ENCODE peak calls at places on chromosomes 4 and X, in nine cellular contexts. One of them, this sample, is unnamed.

GRCh38 chr4:188015025-188015778 is 19.6 kb downstream of the ZFP42 start:
- DNase-seq in ascending aorta: no peak
- DNase-seq in cardiac muscle cell: no peak
- DNase-seq in astrocyte of the spinal cord: no peak
- DNase-seq in lower lobe of right lung: no peak
- DNase-seq in psoas muscle: no peak
- DNase-seq in activated B cell treated with CpG ODN at 0.5 μM for 24 hours: no peak
- DNase-seq in stomach: no peak
- DNase-seq in mesothelial cell of epicardium: no peak
- DNase-seq in this sample: no peak

GRCh38 chr4:7630559-7631287 is 196.0 kb upstream of the PSAPL1 start:
- DNase-seq in ascending aorta: no peak
- DNase-seq in psoas muscle: peak; percentile 83
- DNase-seq in astrocyte of the spinal cord: peak; percentile 91
- DNase-seq in mesothelial cell of epicardium: no peak
- DNase-seq in activated B cell treated with CpG ODN at 0.5 μM for 24 hours: no peak
- DNase-seq in stomach: no peak
- DNase-seq in cardiac muscle cell: no peak
- DNase-seq in lower lobe of right lung: peak; percentile 50
- DNase-seq in this sample: peak; percentile 33

GRCh38 chr4:101649790-101650450 is 140.6 kb upstream of the BANK1 start:
- DNase-seq in cardiac muscle cell: peak; percentile 2
- DNase-seq in astrocyte of the spinal cord: no peak
- DNase-seq in stomach: no peak
- DNase-seq in mesothelial cell of epicardium: no peak
- DNase-seq in lower lobe of right lung: no peak
- DNase-seq in psoas muscle: no peak
- DNase-seq in ascending aorta: no peak
- DNase-seq in activated B cell treated with CpG ODN at 0.5 μM for 24 hours: no peak
- DNase-seq in this sample: no peak

GRCh38 chr4:6907658-6908191 is 1.9 kb upstream of the TBC1D14 start:
- DNase-seq in activated B cell treated with CpG ODN at 0.5 μM for 24 hours: no peak
- DNase-seq in lower lobe of right lung: peak; percentile 77
- DNase-seq in stomach: peak; percentile 73
- DNase-seq in astrocyte of the spinal cord: no peak
- DNase-seq in mesothelial cell of epicardium: no peak
- DNase-seq in ascending aorta: no peak
- DNase-seq in psoas muscle: no peak
- DNase-seq in cardiac muscle cell: peak; percentile 59
- DNase-seq in this sample: no peak

GRCh38 chr4:53497446-53498069 is 93.7 kb downstream of the LNX1 start:
- DNase-seq in mesothelial cell of epicardium: no peak
- DNase-seq in psoas muscle: peak; percentile 62
- DNase-seq in lower lobe of right lung: no peak
- DNase-seq in ascending aorta: peak; percentile 66
- DNase-seq in astrocyte of the spinal cord: peak; percentile 44
- DNase-seq in cardiac muscle cell: no peak
- DNase-seq in activated B cell treated with CpG ODN at 0.5 μM for 24 hours: no peak
- DNase-seq in stomach: no peak
- DNase-seq in this sample: no peak

GRCh38 chr4:112381996-112382692 is 85.0 kb downstream of the ALPK1 start:
- DNase-seq in psoas muscle: no peak
- DNase-seq in cardiac muscle cell: no peak
- DNase-seq in lower lobe of right lung: no peak
- DNase-seq in ascending aorta: no peak
- DNase-seq in stomach: no peak
- DNase-seq in mesothelial cell of epicardium: no peak
- DNase-seq in astrocyte of the spinal cord: no peak
- DNase-seq in activated B cell treated with CpG ODN at 0.5 μM for 24 hours: no peak
- DNase-seq in this sample: no peak

GRCh38 chr4:10684631-10685030 is at the start of gene CLNK:
- DNase-seq in lower lobe of right lung: no peak
- DNase-seq in psoas muscle: no peak
- DNase-seq in ascending aorta: no peak
- DNase-seq in cardiac muscle cell: no peak
- DNase-seq in mesothelial cell of epicardium: no peak
- DNase-seq in astrocyte of the spinal cord: no peak
- DNase-seq in activated B cell treated with CpG ODN at 0.5 μM for 24 hours: no peak
- DNase-seq in stomach: no peak
- DNase-seq in this sample: no peak

GRCh38 chr4:35087216-35087615 is 1157.1 kb downstream of the ARAP2 start:
- DNase-seq in psoas muscle: no peak
- DNase-seq in ascending aorta: no peak
- DNase-seq in astrocyte of the spinal cord: no peak
- DNase-seq in activated B cell treated with CpG ODN at 0.5 μM for 24 hours: no peak
- DNase-seq in mesothelial cell of epicardium: no peak
- DNase-seq in stomach: no peak
- DNase-seq in lower lobe of right lung: no peak
- DNase-seq in cardiac muscle cell: no peak
- DNase-seq in this sample: no peak

GRCh38 chrX:39826813-39827543 is 270.8 kb downstream of the BCOR start:
- DNase-seq in cardiac muscle cell: no peak
- DNase-seq in mesothelial cell of epicardium: no peak
- DNase-seq in lower lobe of right lung: no peak
- DNase-seq in ascending aorta: no peak
- DNase-seq in astrocyte of the spinal cord: no peak
- DNase-seq in stomach: no peak
- DNase-seq in psoas muscle: peak; percentile 34
- DNase-seq in activated B cell treated with CpG ODN at 0.5 μM for 24 hours: no peak
- DNase-seq in this sample: no peak

GRCh38 chrX:103716967-103717366 is 6.3 kb downstream of the TMEM31 start:
- DNase-seq in ascending aorta: no peak
- DNase-seq in lower lobe of right lung: no peak
- DNase-seq in cardiac muscle cell: no peak
- DNase-seq in psoas muscle: no peak
- DNase-seq in astrocyte of the spinal cord: peak; percentile 77
- DNase-seq in activated B cell treated with CpG ODN at 0.5 μM for 24 hours: no peak
- DNase-seq in mesothelial cell of epicardium: no peak
- DNase-seq in stomach: no peak
- DNase-seq in this sample: no peak

GRCh38 chr4:93469560-93469959 is 359.0 kb upstream of the ATOH1 start:
- DNase-seq in cardiac muscle cell: no peak
- DNase-seq in ascending aorta: no peak
- DNase-seq in activated B cell treated with CpG ODN at 0.5 μM for 24 hours: no peak
- DNase-seq in astrocyte of the spinal cord: no peak
- DNase-seq in mesothelial cell of epicardium: no peak
- DNase-seq in stomach: no peak
- DNase-seq in psoas muscle: no peak
- DNase-seq in lower lobe of right lung: no peak
- DNase-seq in this sample: no peak

GRCh38 chr4:93466440-93466839 is 362.1 kb upstream of the ATOH1 start:
- DNase-seq in psoas muscle: no peak
- DNase-seq in cardiac muscle cell: peak; percentile 26
- DNase-seq in lower lobe of right lung: no peak
- DNase-seq in stomach: no peak
- DNase-seq in activated B cell treated with CpG ODN at 0.5 μM for 24 hours: no peak
- DNase-seq in astrocyte of the spinal cord: no peak
- DNase-seq in mesothelial cell of epicardium: no peak
- DNase-seq in ascending aorta: no peak
- DNase-seq in this sample: no peak

GRCh38 chr4:93467484-93468155 is 360.9 kb upstream of the ATOH1 start:
- DNase-seq in stomach: no peak
- DNase-seq in ascending aorta: no peak
- DNase-seq in astrocyte of the spinal cord: no peak
- DNase-seq in activated B cell treated with CpG ODN at 0.5 μM for 24 hours: no peak
- DNase-seq in lower lobe of right lung: no peak
- DNase-seq in mesothelial cell of epicardium: no peak
- DNase-seq in cardiac muscle cell: peak; percentile 33
- DNase-seq in psoas muscle: no peak
- DNase-seq in this sample: no peak
- TF ChIP-seq CTCF in stomach: no peak
- TF ChIP-seq CTCF in ascending aorta: no peak
- TF ChIP-seq CTCF in astrocyte of the spinal cord: no peak
- TF ChIP-seq CTCF in activated B cell treated with CpG ODN at 0.5 μM for 24 hours: no peak
- TF ChIP-seq CTCF in lower lobe of right lung: no peak
- TF ChIP-seq CTCF in mesothelial cell of epicardium: no peak
- TF ChIP-seq CTCF in cardiac muscle cell: no peak
- TF ChIP-seq CTCF in psoas muscle: no peak
- TF ChIP-seq CTCF in this sample: no peak

GRCh38 chr4:25818293-25819240 is 44.2 kb downstream of the SEL1L3 start:
- DNase-seq in activated B cell treated with CpG ODN at 0.5 μM for 24 hours: no peak
- DNase-seq in mesothelial cell of epicardium: no peak
- DNase-seq in cardiac muscle cell: no peak
- DNase-seq in stomach: no peak
- DNase-seq in astrocyte of the spinal cord: no peak
- DNase-seq in ascending aorta: no peak
- DNase-seq in psoas muscle: no peak
- DNase-seq in lower lobe of right lung: no peak
- DNase-seq in this sample: no peak
- TF ChIP-seq CTCF in activated B cell treated with CpG ODN at 0.5 μM for 24 hours: no peak
- TF ChIP-seq CTCF in mesothelial cell of epicardium: no peak
- TF ChIP-seq CTCF in cardiac muscle cell: no peak
- TF ChIP-seq CTCF in stomach: no peak
- TF ChIP-seq CTCF in astrocyte of the spinal cord: no peak
- TF ChIP-seq CTCF in ascending aorta: no peak
- TF ChIP-seq CTCF in psoas muscle: no peak
- TF ChIP-seq CTCF in lower lobe of right lung: no peak
- TF ChIP-seq CTCF in this sample: no peak

DNA sequence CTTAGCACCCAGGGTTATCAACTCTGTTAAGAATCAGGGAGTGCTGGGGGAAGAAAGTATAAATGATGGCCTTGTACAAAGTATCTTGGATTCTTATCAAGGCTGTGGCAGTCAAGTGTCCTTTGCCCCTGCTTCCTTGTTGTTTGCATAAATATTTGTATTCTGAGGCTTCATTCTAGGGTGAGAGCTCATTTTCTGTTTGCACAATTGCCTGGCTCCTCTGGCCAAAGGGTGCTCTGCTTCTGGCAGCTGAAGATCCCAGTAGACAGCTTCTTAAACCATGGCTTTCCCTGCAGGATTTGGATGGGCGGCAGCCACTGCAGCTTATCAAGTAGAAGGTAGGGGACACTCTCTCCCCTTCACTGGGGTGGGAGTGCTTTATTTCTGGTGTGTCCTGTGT is at the start of gene GBA3:
- DNase-seq in mesothelial cell of epicardium: no peak
- DNase-seq in astrocyte of the spinal cord: no peak
- DNase-seq in lower lobe of right lung: no peak
- DNase-seq in cardiac muscle cell: no peak
- DNase-seq in activated B cell treated with CpG ODN at 0.5 μM for 24 hours: no peak
- DNase-seq in ascending aorta: no peak
- DNase-seq in stomach: no peak
- DNase-seq in psoas muscle: no peak
- DNase-seq in this sample: no peak
- TF ChIP-seq CTCF in mesothelial cell of epicardium: no peak
- TF ChIP-seq CTCF in astrocyte of the spinal cord: no peak
- TF ChIP-seq CTCF in lower lobe of right lung: no peak
- TF ChIP-seq CTCF in cardiac muscle cell: no peak
- TF ChIP-seq CTCF in activated B cell treated with CpG ODN at 0.5 μM for 24 hours: no peak
- TF ChIP-seq CTCF in ascending aorta: no peak
- TF ChIP-seq CTCF in stomach: no peak
- TF ChIP-seq CTCF in psoas muscle: no peak
- TF ChIP-seq CTCF in this sample: no peak

DNA sequence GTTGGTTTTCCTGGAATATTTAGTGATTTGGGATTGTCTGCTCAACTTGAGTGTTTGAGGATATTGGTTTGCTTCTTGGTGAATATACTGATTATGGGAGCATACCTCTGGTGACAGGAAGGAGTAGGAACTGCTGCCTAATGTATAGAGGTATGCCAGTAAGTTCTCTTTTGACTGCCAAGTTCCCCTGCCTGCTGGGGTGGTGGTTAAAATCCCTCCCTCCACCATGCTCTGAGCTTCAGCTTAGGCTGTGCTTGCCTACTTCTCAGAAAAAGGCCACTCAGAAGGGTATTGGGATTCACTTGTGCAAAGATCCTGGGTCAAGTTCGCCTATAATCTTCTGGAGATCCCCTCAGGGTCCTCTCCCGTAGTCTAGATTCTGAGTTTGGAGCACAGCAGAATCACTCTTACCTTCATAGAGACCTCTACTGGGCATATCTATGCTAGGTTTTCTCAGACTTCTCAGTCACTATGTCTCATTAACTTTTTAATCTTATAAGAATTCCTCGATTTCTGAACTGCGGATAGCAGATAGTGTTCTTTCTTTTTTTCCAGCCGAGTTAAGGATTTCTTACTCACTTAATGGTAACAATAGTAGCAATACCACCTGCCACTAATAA is 44.7 kb upstream of the DCK start:
- DNase-seq in ascending aorta: no peak
- DNase-seq in cardiac muscle cell: no peak
- DNase-seq in lower lobe of right lung: no peak
- DNase-seq in psoas muscle: no peak
- DNase-seq in activated B cell treated with CpG ODN at 0.5 μM for 24 hours: no peak
- DNase-seq in astrocyte of the spinal cord: no peak
- DNase-seq in mesothelial cell of epicardium: no peak
- DNase-seq in stomach: no peak
- DNase-seq in this sample: no peak
- TF ChIP-seq CTCF in ascending aorta: no peak
- TF ChIP-seq CTCF in cardiac muscle cell: no peak
- TF ChIP-seq CTCF in lower lobe of right lung: no peak
- TF ChIP-seq CTCF in psoas muscle: no peak
- TF ChIP-seq CTCF in activated B cell treated with CpG ODN at 0.5 μM for 24 hours: no peak
- TF ChIP-seq CTCF in astrocyte of the spinal cord: no peak
- TF ChIP-seq CTCF in mesothelial cell of epicardium: no peak
- TF ChIP-seq CTCF in stomach: no peak
- TF ChIP-seq CTCF in this sample: no peak

DNA sequence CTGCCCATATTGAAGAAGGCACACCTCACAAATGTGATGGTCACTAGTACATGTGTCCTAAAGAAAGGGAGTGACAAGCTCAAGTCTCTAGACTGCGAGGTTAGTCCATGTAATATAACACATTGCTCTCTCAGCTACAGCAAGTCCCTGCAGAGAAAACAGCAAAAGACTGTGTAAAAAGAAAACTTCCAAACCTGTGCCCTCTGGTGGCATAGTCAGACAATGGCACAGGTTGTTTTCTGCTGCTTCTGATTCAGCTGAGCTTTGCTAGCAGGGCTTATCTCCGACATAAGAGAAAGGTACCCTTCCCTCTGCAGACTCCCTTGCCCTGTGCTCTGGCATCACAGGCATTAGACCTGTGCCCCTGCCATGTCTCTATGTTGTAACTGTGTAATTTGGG is 1.4 kb upstream of the SERPINA7 start:
- DNase-seq in stomach: no peak
- DNase-seq in ascending aorta: no peak
- DNase-seq in activated B cell treated with CpG ODN at 0.5 μM for 24 hours: no peak
- DNase-seq in mesothelial cell of epicardium: no peak
- DNase-seq in astrocyte of the spinal cord: peak; percentile 1
- DNase-seq in lower lobe of right lung: no peak
- DNase-seq in cardiac muscle cell: peak; percentile 14
- DNase-seq in psoas muscle: no peak
- DNase-seq in this sample: no peak
- TF ChIP-seq CTCF in stomach: no peak
- TF ChIP-seq CTCF in ascending aorta: no peak
- TF ChIP-seq CTCF in activated B cell treated with CpG ODN at 0.5 μM for 24 hours: no peak
- TF ChIP-seq CTCF in mesothelial cell of epicardium: no peak
- TF ChIP-seq CTCF in astrocyte of the spinal cord: peak; percentile 39
- TF ChIP-seq CTCF in lower lobe of right lung: no peak
- TF ChIP-seq CTCF in cardiac muscle cell: peak; percentile 29
- TF ChIP-seq CTCF in psoas muscle: peak; percentile 18
- TF ChIP-seq CTCF in this sample: no peak